ENCODE peak calls at places on chromosome X, in eight cellular contexts. One of them, this sample, is unnamed.

GRCh38 chrX:122363112-122363511 is 821.0 kb upstream of the GRIA3 start:
- DNase-seq in CD8-positive, alpha-beta memory T cell: no peak
- DNase-seq in HT1080: no peak
- DNase-seq in transverse colon: no peak
- DNase-seq in activated CD8-positive, alpha-beta memory T cell treated with anti-CD3 and anti-CD28 coated beads for 48 hours: no peak
- DNase-seq in effector memory CD4-positive, alpha-beta T cell: no peak
- DNase-seq in islet precursor cell: peak; percentile 56
- DNase-seq in GM03348: no peak
- DNase-seq in this sample: no peak

GRCh38 chrX:20313889-20314288 is 47.2 kb upstream of the RPS6KA3 start:
- DNase-seq in CD8-positive, alpha-beta memory T cell: no peak
- DNase-seq in HT1080: no peak
- DNase-seq in transverse colon: no peak
- DNase-seq in activated CD8-positive, alpha-beta memory T cell treated with anti-CD3 and anti-CD28 coated beads for 48 hours: no peak
- DNase-seq in effector memory CD4-positive, alpha-beta T cell: no peak
- DNase-seq in islet precursor cell: no peak
- DNase-seq in GM03348: no peak
- DNase-seq in this sample: no peak

GRCh38 chrX:57241967-57242366 is 44.5 kb upstream of the FAAH2 start:
- DNase-seq in CD8-positive, alpha-beta memory T cell: no peak
- DNase-seq in HT1080: no peak
- DNase-seq in transverse colon: no peak
- DNase-seq in activated CD8-positive, alpha-beta memory T cell treated with anti-CD3 and anti-CD28 coated beads for 48 hours: no peak
- DNase-seq in effector memory CD4-positive, alpha-beta T cell: no peak
- DNase-seq in islet precursor cell: no peak
- DNase-seq in GM03348: no peak
- DNase-seq in this sample: no peak

GRCh38 chrX:135737361-135738071 is 24.1 kb downstream of the CT45A1 start:
- DNase-seq in CD8-positive, alpha-beta memory T cell: no peak
- DNase-seq in HT1080: peak; percentile 10
- DNase-seq in transverse colon: no peak
- DNase-seq in activated CD8-positive, alpha-beta memory T cell treated with anti-CD3 and anti-CD28 coated beads for 48 hours: no peak
- DNase-seq in effector memory CD4-positive, alpha-beta T cell: no peak
- DNase-seq in islet precursor cell: no peak
- DNase-seq in GM03348: no peak
- DNase-seq in this sample: no peak

GRCh38 chrX:103941201-103941975 is 21.0 kb upstream of the TMSB15B start:
- DNase-seq in CD8-positive, alpha-beta memory T cell: no peak
- DNase-seq in HT1080: peak; percentile 10
- DNase-seq in transverse colon: no peak
- DNase-seq in activated CD8-positive, alpha-beta memory T cell treated with anti-CD3 and anti-CD28 coated beads for 48 hours: no peak
- DNase-seq in effector memory CD4-positive, alpha-beta T cell: no peak
- DNase-seq in islet precursor cell: no peak
- DNase-seq in GM03348: peak; percentile 45
- DNase-seq in this sample: no peak

GRCh38 chrX:48918644-48919340 is at the start of gene PIM2:
- DNase-seq in CD8-positive, alpha-beta memory T cell: peak; percentile 83
- DNase-seq in HT1080: no peak
- DNase-seq in transverse colon: peak; percentile 93
- DNase-seq in activated CD8-positive, alpha-beta memory T cell treated with anti-CD3 and anti-CD28 coated beads for 48 hours: peak; percentile 72
- DNase-seq in effector memory CD4-positive, alpha-beta T cell: peak; percentile 90
- DNase-seq in islet precursor cell: peak; percentile 97
- DNase-seq in GM03348: peak; percentile 77
- DNase-seq in this sample: peak; percentile 70

GRCh38 chrX:71989768-71990167 is 79.1 kb downstream of the NHSL2 start:
- DNase-seq in CD8-positive, alpha-beta memory T cell: no peak
- DNase-seq in HT1080: peak; percentile 63
- DNase-seq in transverse colon: no peak
- DNase-seq in activated CD8-positive, alpha-beta memory T cell treated with anti-CD3 and anti-CD28 coated beads for 48 hours: no peak
- DNase-seq in effector memory CD4-positive, alpha-beta T cell: no peak
- DNase-seq in islet precursor cell: no peak
- DNase-seq in GM03348: peak; percentile 46
- DNase-seq in this sample: no peak

GRCh38 chrX:119605398-119605738 is 856 bp downstream of the NKRF start:
- DNase-seq in CD8-positive, alpha-beta memory T cell: no peak
- DNase-seq in HT1080: no peak
- DNase-seq in transverse colon: no peak
- DNase-seq in activated CD8-positive, alpha-beta memory T cell treated with anti-CD3 and anti-CD28 coated beads for 48 hours: no peak
- DNase-seq in effector memory CD4-positive, alpha-beta T cell: no peak
- DNase-seq in islet precursor cell: no peak
- DNase-seq in GM03348: peak; percentile 28
- DNase-seq in this sample: no peak

GRCh38 chrX:17291998-17292658 is 82.9 kb upstream of the NHS start:
- DNase-seq in CD8-positive, alpha-beta memory T cell: no peak
- DNase-seq in HT1080: no peak
- DNase-seq in transverse colon: no peak
- DNase-seq in activated CD8-positive, alpha-beta memory T cell treated with anti-CD3 and anti-CD28 coated beads for 48 hours: no peak
- DNase-seq in effector memory CD4-positive, alpha-beta T cell: no peak
- DNase-seq in islet precursor cell: peak; percentile 54
- DNase-seq in GM03348: no peak
- DNase-seq in this sample: no peak

GRCh38 chrX:150683536-150684146 is 9.6 kb upstream of the MTMR1 start:
- DNase-seq in CD8-positive, alpha-beta memory T cell: no peak
- DNase-seq in HT1080: peak; percentile 23
- DNase-seq in transverse colon: no peak
- DNase-seq in activated CD8-positive, alpha-beta memory T cell treated with anti-CD3 and anti-CD28 coated beads for 48 hours: no peak
- DNase-seq in effector memory CD4-positive, alpha-beta T cell: no peak
- DNase-seq in islet precursor cell: no peak
- DNase-seq in GM03348: peak; percentile 34
- DNase-seq in this sample: no peak

GRCh38 chrX:13498220-13498619 is 71.2 kb upstream of the EGFL6 start:
- DNase-seq in CD8-positive, alpha-beta memory T cell: no peak
- DNase-seq in HT1080: no peak
- DNase-seq in transverse colon: no peak
- DNase-seq in activated CD8-positive, alpha-beta memory T cell treated with anti-CD3 and anti-CD28 coated beads for 48 hours: no peak
- DNase-seq in effector memory CD4-positive, alpha-beta T cell: no peak
- DNase-seq in islet precursor cell: no peak
- DNase-seq in GM03348: no peak
- DNase-seq in this sample: no peak

GRCh38 chrX:149453911-149454820 is 50.9 kb downstream of the IDS start:
- DNase-seq in CD8-positive, alpha-beta memory T cell: no peak
- DNase-seq in HT1080: no peak
- DNase-seq in transverse colon: no peak
- DNase-seq in activated CD8-positive, alpha-beta memory T cell treated with anti-CD3 and anti-CD28 coated beads for 48 hours: no peak
- DNase-seq in effector memory CD4-positive, alpha-beta T cell: no peak
- DNase-seq in islet precursor cell: no peak
- DNase-seq in GM03348: peak; percentile 11
- DNase-seq in this sample: no peak

GRCh38 chrX:8139713-8140112 is 31.4 kb downstream of the VCX2 start:
- DNase-seq in CD8-positive, alpha-beta memory T cell: no peak
- DNase-seq in HT1080: peak; percentile 20
- DNase-seq in transverse colon: no peak
- DNase-seq in activated CD8-positive, alpha-beta memory T cell treated with anti-CD3 and anti-CD28 coated beads for 48 hours: no peak
- DNase-seq in effector memory CD4-positive, alpha-beta T cell: no peak
- DNase-seq in islet precursor cell: peak; percentile 55
- DNase-seq in GM03348: no peak
- DNase-seq in this sample: no peak

GRCh38 chrX:64195862-64196261 is 9.6 kb downstream of the AMER1 start:
- DNase-seq in CD8-positive, alpha-beta memory T cell: no peak
- DNase-seq in HT1080: no peak
- DNase-seq in transverse colon: no peak
- DNase-seq in activated CD8-positive, alpha-beta memory T cell treated with anti-CD3 and anti-CD28 coated beads for 48 hours: no peak
- DNase-seq in effector memory CD4-positive, alpha-beta T cell: no peak
- DNase-seq in islet precursor cell: no peak
- DNase-seq in GM03348: no peak
- DNase-seq in this sample: no peak

This sample was measured in GM18507.